ENCODE peak calls at places on chromosomes 6 and 20, in five cellular contexts. One of them, this sample, is unnamed.

GRCh38 chr6:168417158-168417557 is 23.8 kb upstream of the SMOC2 start:
- DNase-seq in adrenal gland: no peak
- DNase-seq in psoas muscle: peak; percentile 66
- DNase-seq in fibroblast of lung: no peak
- DNase-seq in Peyer's patch: no peak
- DNase-seq in this sample: no peak

GRCh38 chr6:41705996-41706835 is 29.2 kb downstream of the TFEB start:
- DNase-seq in adrenal gland: peak; percentile 94
- DNase-seq in psoas muscle: peak; percentile 95
- DNase-seq in fibroblast of lung: peak; percentile 74
- DNase-seq in Peyer's patch: peak; percentile 92
- DNase-seq in this sample: no peak

GRCh38 chr6:15121443-15121842 is 124.4 kb upstream of the JARID2 start:
- DNase-seq in adrenal gland: no peak
- DNase-seq in psoas muscle: no peak
- DNase-seq in fibroblast of lung: no peak
- DNase-seq in Peyer's patch: no peak
- DNase-seq in this sample: no peak

GRCh38 chr6:12313992-12314589 is 23.9 kb downstream of the EDN1 start:
- DNase-seq in adrenal gland: no peak
- DNase-seq in psoas muscle: no peak
- DNase-seq in fibroblast of lung: peak; percentile 70
- DNase-seq in Peyer's patch: no peak
- DNase-seq in this sample: peak; percentile 100

GRCh38 chr6:33722103-33722646 is 10.7 kb upstream of the UQCC2 start:
- DNase-seq in adrenal gland: no peak
- DNase-seq in psoas muscle: no peak
- DNase-seq in fibroblast of lung: no peak
- DNase-seq in Peyer's patch: no peak
- DNase-seq in this sample: no peak

GRCh38 chr6:12572884-12573824 is 143.4 kb upstream of the PHACTR1 start:
- DNase-seq in adrenal gland: peak; percentile 71
- DNase-seq in psoas muscle: no peak
- DNase-seq in fibroblast of lung: peak; percentile 94
- DNase-seq in Peyer's patch: no peak
- DNase-seq in this sample: peak; percentile 92

GRCh38 chr6:165695736-165696515 is 32.9 kb upstream of the PDE10A start:
- DNase-seq in adrenal gland: no peak
- DNase-seq in psoas muscle: no peak
- DNase-seq in fibroblast of lung: no peak
- DNase-seq in Peyer's patch: no peak
- DNase-seq in this sample: no peak

GRCh38 chr6:121597654-121598053 is 162.2 kb downstream of the GJA1 start:
- DNase-seq in adrenal gland: no peak
- DNase-seq in psoas muscle: no peak
- DNase-seq in fibroblast of lung: peak; percentile 72
- DNase-seq in Peyer's patch: no peak
- DNase-seq in this sample: peak; percentile 72

GRCh38 chr20:48002517-48002970 is 217.3 kb upstream of the SULF2 start:
- DNase-seq in adrenal gland: no peak
- DNase-seq in psoas muscle: no peak
- DNase-seq in fibroblast of lung: no peak
- DNase-seq in Peyer's patch: peak; percentile 38
- DNase-seq in this sample: no peak

GRCh38 chr20:64055893-64056638 is 6.6 kb upstream of the SOX18 start:
- DNase-seq in adrenal gland: peak; percentile 71
- DNase-seq in psoas muscle: peak; percentile 75
- DNase-seq in fibroblast of lung: no peak
- DNase-seq in Peyer's patch: no peak
- DNase-seq in this sample: no peak
- H3K4me1 ChIP-seq in adrenal gland: no peaks in the 10 kb centered on the region
- H3K4me1 ChIP-seq in psoas muscle: no peaks in the 10 kb centered on the region
- H3K4me1 ChIP-seq in fibroblast of lung: no peaks in the 10 kb centered on the region
- H3K4me1 ChIP-seq in Peyer's patch: no peaks in the 10 kb centered on the region
- H3K4me1 ChIP-seq in this sample: no peaks in the 10 kb centered on the region

GRCh38 chr20:44837949-44838348 is 27.6 kb upstream of the RIMS4 start:
- DNase-seq in adrenal gland: no peak
- DNase-seq in psoas muscle: no peak
- DNase-seq in fibroblast of lung: no peak
- DNase-seq in Peyer's patch: no peak
- DNase-seq in this sample: no peak
- H3K4me1 ChIP-seq in adrenal gland: no peaks in the 10 kb centered on the region
- H3K4me1 ChIP-seq in psoas muscle: no peaks in the 10 kb centered on the region
- H3K4me1 ChIP-seq in fibroblast of lung: no peaks in the 10 kb centered on the region
- H3K4me1 ChIP-seq in Peyer's patch: no peaks in the 10 kb centered on the region
- H3K4me1 ChIP-seq in this sample: no peaks in the 10 kb centered on the region

DNA sequence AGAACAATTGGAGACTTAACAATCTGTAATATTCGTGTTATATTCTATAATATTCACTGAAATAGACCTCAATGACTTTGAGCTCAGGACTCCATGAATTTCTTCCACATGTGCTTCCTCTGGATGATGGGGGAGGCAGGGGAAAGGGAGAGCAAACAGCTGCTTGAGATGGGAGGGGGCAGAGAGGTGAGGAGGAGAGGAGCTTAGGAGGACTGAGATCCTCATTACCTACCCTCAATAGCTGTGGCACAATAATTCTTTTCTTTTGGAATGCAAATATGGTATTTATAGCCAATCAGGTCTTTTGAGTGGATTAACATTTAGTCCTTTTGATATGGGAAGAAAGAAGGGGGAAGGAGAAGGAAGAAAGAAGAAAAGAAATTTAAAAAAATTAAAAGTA is 64.1 kb upstream of the ZNF217 start:
- DNase-seq in adrenal gland: no peak
- DNase-seq in psoas muscle: no peak
- DNase-seq in fibroblast of lung: no peak
- DNase-seq in Peyer's patch: no peak
- DNase-seq in this sample: no peak
- H3K4me1 ChIP-seq in adrenal gland: peaks cover 32% of the 10 kb centered on the region
- H3K4me1 ChIP-seq in psoas muscle: peaks cover 11% of the 10 kb centered on the region
- H3K4me1 ChIP-seq in fibroblast of lung: peaks cover 29% of the 10 kb centered on the region
- H3K4me1 ChIP-seq in Peyer's patch: peaks cover 32% of the 10 kb centered on the region
- H3K4me1 ChIP-seq in this sample: peaks cover 32% of the 10 kb centered on the region

GRCh38 chr6:149332602-149333311 is 15.2 kb downstream of the TAB2 start:
- DNase-seq in adrenal gland: no peak
- DNase-seq in psoas muscle: no peak
- DNase-seq in fibroblast of lung: peak; percentile 38
- DNase-seq in Peyer's patch: no peak
- DNase-seq in this sample: no peak

GRCh38 chr6:149331043-149331807 is 13.7 kb downstream of the TAB2 start:
- DNase-seq in adrenal gland: no peak
- DNase-seq in psoas muscle: no peak
- DNase-seq in fibroblast of lung: no peak
- DNase-seq in Peyer's patch: no peak
- DNase-seq in this sample: no peak

GRCh38 chr6:149334201-149334600 is 16.7 kb downstream of the TAB2 start:
- DNase-seq in adrenal gland: no peak
- DNase-seq in psoas muscle: no peak
- DNase-seq in fibroblast of lung: peak; percentile 63
- DNase-seq in Peyer's patch: no peak
- DNase-seq in this sample: peak; percentile 53

GRCh38 chr6:149330133-149330532 is 12.6 kb downstream of the TAB2 start:
- DNase-seq in adrenal gland: no peak
- DNase-seq in psoas muscle: no peak
- DNase-seq in fibroblast of lung: no peak
- DNase-seq in Peyer's patch: no peak
- DNase-seq in this sample: no peak

DNA sequence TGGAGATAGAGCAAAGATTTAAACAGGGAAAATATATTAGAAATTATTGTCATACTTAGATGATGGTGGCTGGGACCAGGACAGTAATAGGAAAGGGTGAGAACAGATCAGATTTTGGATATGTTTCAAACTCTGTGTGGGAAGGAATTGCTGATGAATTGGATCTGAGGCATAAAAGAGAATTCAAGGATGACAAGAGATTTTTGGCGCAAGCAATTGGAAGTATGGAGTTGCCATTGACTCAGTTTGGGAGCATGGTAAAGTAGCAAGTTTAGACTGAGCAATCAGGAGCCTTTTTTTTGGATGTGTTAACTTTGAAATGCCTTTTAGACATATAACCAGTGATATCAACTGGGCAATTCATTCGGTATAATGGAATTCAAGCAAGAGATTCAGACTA is 14.4 kb downstream of the TAB2 start:
- DNase-seq in adrenal gland: no peak
- DNase-seq in psoas muscle: no peak
- DNase-seq in fibroblast of lung: peak; percentile 52
- DNase-seq in Peyer's patch: no peak
- DNase-seq in this sample: no peak
- H3K4me1 ChIP-seq in adrenal gland: peaks cover 42% of the 10 kb centered on the region
- H3K4me1 ChIP-seq in psoas muscle: peaks cover 78% of the 10 kb centered on the region
- H3K4me1 ChIP-seq in fibroblast of lung: peaks cover 9% of the 10 kb centered on the region
- H3K4me1 ChIP-seq in Peyer's patch: peaks cover 59% of the 10 kb centered on the region
- H3K4me1 ChIP-seq in this sample: peaks cover 68% of the 10 kb centered on the region

GRCh38 chr20:11275740-11276139 is 601.9 kb upstream of the JAG1 start:
- DNase-seq in adrenal gland: no peak
- DNase-seq in psoas muscle: no peak
- DNase-seq in fibroblast of lung: no peak
- DNase-seq in Peyer's patch: no peak
- DNase-seq in this sample: no peak

GRCh38 chr20:11277170-11277569 is 603.4 kb upstream of the JAG1 start:
- DNase-seq in adrenal gland: no peak
- DNase-seq in psoas muscle: no peak
- DNase-seq in fibroblast of lung: no peak
- DNase-seq in Peyer's patch: no peak
- DNase-seq in this sample: no peak

GRCh38 chr20:11281768-11282167 is 608.0 kb upstream of the JAG1 start:
- DNase-seq in adrenal gland: no peak
- DNase-seq in psoas muscle: no peak
- DNase-seq in fibroblast of lung: no peak
- DNase-seq in Peyer's patch: no peak
- DNase-seq in this sample: no peak

GRCh38 chr20:11281240-11281639 is 607.4 kb upstream of the JAG1 start:
- DNase-seq in adrenal gland: no peak
- DNase-seq in psoas muscle: no peak
- DNase-seq in fibroblast of lung: no peak
- DNase-seq in Peyer's patch: no peak
- DNase-seq in this sample: no peak

GRCh38 chr20:11278461-11278860 is 604.7 kb upstream of the JAG1 start:
- DNase-seq in adrenal gland: no peak
- DNase-seq in psoas muscle: no peak
- DNase-seq in fibroblast of lung: no peak
- DNase-seq in Peyer's patch: no peak
- DNase-seq in this sample: no peak
- H3K4me1 ChIP-seq in adrenal gland: no peaks in the 10 kb centered on the region
- H3K4me1 ChIP-seq in psoas muscle: peaks cover 5% of the 10 kb centered on the region
- H3K4me1 ChIP-seq in fibroblast of lung: no peaks in the 10 kb centered on the region
- H3K4me1 ChIP-seq in Peyer's patch: no peaks in the 10 kb centered on the region
- H3K4me1 ChIP-seq in this sample: peaks cover 4% of the 10 kb centered on the region

GRCh38 chr20:51595744-51596143 is 53.2 kb upstream of the NFATC2 start:
- DNase-seq in adrenal gland: no peak
- DNase-seq in psoas muscle: no peak
- DNase-seq in fibroblast of lung: no peak
- DNase-seq in Peyer's patch: no peak
- DNase-seq in this sample: no peak
- H3K4me1 ChIP-seq in adrenal gland: no peaks in the 10 kb centered on the region
- H3K4me1 ChIP-seq in psoas muscle: peaks cover 5% of the 10 kb centered on the region
- H3K4me1 ChIP-seq in fibroblast of lung: peaks cover 4% of the 10 kb centered on the region
- H3K4me1 ChIP-seq in Peyer's patch: peaks cover 7% of the 10 kb centered on the region
- H3K4me1 ChIP-seq in this sample: no peaks in the 10 kb centered on the region

GRCh38 chr6:39218868-39219567 is 10.3 kb downstream of the KCNK5 start:
- DNase-seq in adrenal gland: no peak
- DNase-seq in psoas muscle: no peak
- DNase-seq in fibroblast of lung: no peak
- DNase-seq in Peyer's patch: no peak
- DNase-seq in this sample: no peak
- H3K4me1 ChIP-seq in adrenal gland: no peaks in the 10 kb centered on the region
- H3K4me1 ChIP-seq in psoas muscle: no peaks in the 10 kb centered on the region
- H3K4me1 ChIP-seq in fibroblast of lung: no peaks in the 10 kb centered on the region
- H3K4me1 ChIP-seq in Peyer's patch: peaks cover 99% of the 10 kb centered on the region
- H3K4me1 ChIP-seq in this sample: no peaks in the 10 kb centered on the region

GRCh38 chr6:36336779-36337194 is at the start of gene BNIP5:
- DNase-seq in adrenal gland: no peak
- DNase-seq in psoas muscle: no peak
- DNase-seq in fibroblast of lung: no peak
- DNase-seq in Peyer's patch: no peak
- DNase-seq in this sample: no peak
- H3K4me1 ChIP-seq in adrenal gland: no peaks in the 10 kb centered on the region
- H3K4me1 ChIP-seq in psoas muscle: peaks cover 3% of the 10 kb centered on the region
- H3K4me1 ChIP-seq in fibroblast of lung: peaks cover 3% of the 10 kb centered on the region
- H3K4me1 ChIP-seq in Peyer's patch: peaks cover 29% of the 10 kb centered on the region
- H3K4me1 ChIP-seq in this sample: no peaks in the 10 kb centered on the region

DNA sequence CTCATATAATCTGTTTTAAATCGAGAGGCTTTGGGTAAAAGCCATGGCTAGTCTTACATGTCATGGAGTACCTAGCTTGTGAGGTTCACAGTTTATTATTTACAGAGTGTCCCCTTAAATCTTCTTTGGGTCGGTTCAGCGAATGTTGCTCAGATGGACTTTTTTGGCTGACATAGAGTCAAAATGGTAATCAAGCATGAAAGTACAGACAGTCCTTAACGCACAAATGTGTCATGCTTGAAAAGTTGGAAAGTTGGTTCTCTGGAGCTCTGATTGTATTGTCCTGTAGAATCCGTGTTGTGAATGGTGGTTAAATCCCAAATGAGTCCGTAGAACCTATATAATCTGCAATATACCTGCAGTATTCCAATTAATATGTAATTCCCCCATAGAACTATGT is 22.0 kb downstream of the PTPN1 start:
- DNase-seq in adrenal gland: no peak
- DNase-seq in psoas muscle: no peak
- DNase-seq in fibroblast of lung: no peak
- DNase-seq in Peyer's patch: no peak
- DNase-seq in this sample: no peak
- H3K4me1 ChIP-seq in adrenal gland: peaks cover 16% of the 10 kb centered on the region
- H3K4me1 ChIP-seq in psoas muscle: peaks cover 65% of the 10 kb centered on the region
- H3K4me1 ChIP-seq in fibroblast of lung: peaks cover 11% of the 10 kb centered on the region
- H3K4me1 ChIP-seq in Peyer's patch: peaks cover 20% of the 10 kb centered on the region
- H3K4me1 ChIP-seq in this sample: peaks cover 22% of the 10 kb centered on the region

This sample was measured in foreskin keratinocyte.